ENCODE peak calls at places on chromosome 17, in seven cellular contexts. R, B, O, V, T, L and H are unnamed samples. For H3K4me1, the result is how much of the 10 kb centered on the place peaks cover.

GRCh38 chr17:47955497-47956461 is 1.9 kb downstream of the PRR15L start:
- DNase-seq in R (no peak), O (no peak), V (no peak), T (no peak), B (peak), L (no peak), H (no peak)

GRCh38 chr17:71922439-71922838 is 198.4 kb upstream of the SOX9 start:
- DNase-seq in R (peak), V (no peak), B (no peak), O (no peak), T (no peak), L (peak), H (no peak)

GRCh38 chr17:57534863-57535651 is 210.0 kb downstream of the CCDC182 start:
- DNase-seq in T (no peak), L (peak), V (no peak), R (no peak), B (peak), O (no peak), H (no peak)

GRCh38 chr17:59451706-59452105 is 113.7 kb upstream of the DHX40 start:
- DNase-seq in V (no peak), O (no peak), T (no peak), B (no peak), R (peak), L (peak), H (no peak)

GRCh38 chr17:56994009-56994792 is 16.3 kb downstream of the SCPEP1 start:
- DNase-seq in L (peak), R (peak), O (no peak), T (no peak), V (no peak), B (no peak), H (no peak)

GRCh38 chr17:58313815-58314705 is 14.5 kb downstream of the TSPOAP1 start:
- DNase-seq in O (no peak), L (no peak), R (no peak), T (no peak), B (no peak), V (no peak), H (no peak)

GRCh38 chr17:67386965-67387551 is 10.0 kb downstream of the PITPNC1 start:
- DNase-seq in R (peak), B (peak), T (peak), O (no peak), L (peak), V (no peak), H (no peak)

GRCh38 chr17:34275881-34276280 is 5.9 kb downstream of the CCL7 start:
- DNase-seq in L (peak), T (no peak), R (peak), B (no peak), V (no peak), O (no peak), H (no peak)

GRCh38 chr17:80421381-80422090 is 6.6 kb downstream of the ENDOV start:
- DNase-seq in V (peak), T (no peak), B (no peak), O (no peak), R (no peak), L (no peak), H (no peak)

GRCh38 chr17:48761114-48761513 is 32.6 kb upstream of the HOXB13 start:
- DNase-seq in R (no peak), O (no peak), B (no peak), V (peak), T (no peak), L (no peak), H (no peak)

GRCh38 chr17:61492759-61493526 is 40.7 kb downstream of the TBX4 start:
- DNase-seq in L (peak), O (no peak), R (no peak), B (no peak), V (no peak), T (no peak), H (no peak)

GRCh38 chr17:61179316-61179715 is 220.3 kb upstream of the TBX2 start:
- DNase-seq in T (no peak), V (no peak), B (no peak), O (no peak), R (no peak), L (no peak), H (no peak)

GRCh38 chr17:40557531-40558299 is 7.6 kb downstream of the CCR7 start:
- DNase-seq in B (no peak), T (no peak), O (peak), L (peak), R (no peak), V (no peak), H (no peak)

GRCh38 chr17:4945176-4945943 is 3.0 kb downstream of the PFN1 start:
- DNase-seq in T (peak), V (peak), L (peak), R (peak), B (peak), O (peak), H (no peak)

GRCh38 chr17:58991718-58992331 is 114.9 kb downstream of the TRIM37 start:
- DNase-seq in T (no peak), L (peak), B (peak), V (no peak), R (peak), O (no peak), H (no peak)

GRCh38 chr17:81027591-81028505 is 7.1 kb upstream of the BAIAP2 start:
- DNase-seq in V (peak), L (no peak), B (no peak), T (no peak), R (no peak), O (no peak), H (no peak)

GRCh38 chr17:7348478-7349242 is 3.3 kb upstream of the KCTD11 start:
- DNase-seq in L (peak), V (no peak), R (peak), B (no peak), T (no peak), O (no peak), H (no peak)

GRCh38 chr17:7144203-7144602 is 29.6 kb upstream of the ASGR2 start:
- DNase-seq in R (no peak), V (no peak), T (no peak), O (no peak), B (no peak), L (no peak), H (no peak)

GRCh38 chr17:38724337-38724988 is 5.7 kb upstream of the CISD3 start:
- DNase-seq in L (no peak), T (no peak), R (no peak), V (peak), O (peak), B (peak), H (no peak)

GRCh38 chr17:7883781-7884386 is 4.7 kb upstream of the CHD3 start:
- DNase-seq in V (no peak), T (peak), L (peak), O (no peak), R (peak), B (no peak), H (no peak)

GRCh38 chr17:59004338-59005111 is 102.2 kb downstream of the TRIM37 start:
- DNase-seq in L (peak), O (peak), T (peak), B (peak), R (peak), V (no peak), H (peak)

GRCh38 chr17:44283374-44284023 is 15.6 kb upstream of the SLC4A1 start:
- DNase-seq in B (no peak), L (no peak), V (no peak), R (no peak), O (no peak), T (no peak), H (no peak)

GRCh38 chr17:16881239-16881924 is 90.5 kb downstream of the TNFRSF13B start:
- DNase-seq in O (no peak), T (no peak), R (no peak), L (no peak), B (no peak), V (no peak), H (no peak)

GRCh38 chr17:6218333-6218732 is 148.2 kb downstream of the WSCD1 start:
- DNase-seq in R (no peak), T (no peak), O (no peak), V (no peak), L (no peak), B (no peak), H (no peak)

GRCh38 chr17:61352771-61353170 is 46.9 kb upstream of the TBX2 start:
- DNase-seq in L (no peak), O (no peak), V (no peak), R (no peak), B (no peak), T (no peak), H (no peak)

GRCh38 chr17:55750750-55751641 is at the start of gene PCTP:
- DNase-seq in O (peak), T (peak), R (peak), V (peak), B (peak), L (peak), H (peak)

GRCh38 chr17:72710834-72711233 is 381.7 kb downstream of the SLC39A11 start:
- DNase-seq in L (no peak), T (no peak), V (no peak), O (no peak), R (peak), B (no peak), H (no peak)

GRCh38 chr17:7043195-7043543 is 723 bp downstream of the SLC16A11 start:
- DNase-seq in V (no peak), O (no peak), B (peak), L (no peak), T (no peak), R (no peak), H (no peak)

GRCh38 chr17:17403899-17404576 is 72.8 kb upstream of the MED9 start:
- DNase-seq in B (peak), T (no peak), L (no peak), O (no peak), V (no peak), R (no peak), H (no peak)

GRCh38 chr17:66986659-66987058 is 22.2 kb downstream of the CACNG4 start:
- DNase-seq in L (no peak), V (no peak), O (no peak), B (no peak), R (no peak), T (no peak), H (no peak)

GRCh38 chr17:1043601-1044251 is 46.8 kb downstream of the TIMM22 start:
- DNase-seq in R (peak), V (peak), O (peak), B (no peak), T (no peak), L (peak), H (no peak)

DNA sequence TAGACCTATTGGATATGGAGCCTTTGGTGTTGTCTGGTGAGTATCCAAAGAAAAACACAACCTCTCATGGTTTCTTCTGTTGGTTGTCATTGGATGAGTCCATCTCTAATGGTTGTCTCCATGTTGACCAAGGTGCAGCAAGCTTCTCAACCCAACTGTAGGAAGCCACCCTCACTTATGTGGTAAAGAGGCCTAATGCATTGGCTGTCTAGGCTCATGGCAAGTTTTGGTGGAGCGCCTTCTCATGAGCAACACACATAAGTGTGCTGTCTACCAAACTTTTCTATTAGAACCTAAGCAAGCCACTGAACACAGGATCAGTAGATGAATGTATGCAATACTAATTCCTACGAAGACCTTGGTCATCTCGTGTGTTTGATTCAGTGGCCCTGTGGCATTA is 819 bp downstream of the NLK start:
- DNase-seq in O (no peak), L (no peak), R (no peak), T (no peak), B (no peak), V (no peak), H (no peak)
- H3K27ac ChIP-seq in O (no peak), L (no peak), R (no peak), T (no peak), B (no peak), V (no peak), H (no peak)

GRCh38 chr17:76140661-76141211 is 309 bp downstream of the FOXJ1 start:
- DNase-seq in T (no peak), R (no peak), V (no peak), B (no peak), L (no peak), O (no peak), H (no peak)

GRCh38 chr17:76138234-76138895 is 2.7 kb downstream of the FOXJ1 start:
- DNase-seq in R (no peak), L (no peak), T (peak), B (no peak), O (no peak), V (no peak), H (no peak)

GRCh38 chr17:76139801-76140660 is 1.0 kb downstream of the FOXJ1 start:
- DNase-seq in V (no peak), B (peak), R (no peak), T (no peak), O (no peak), L (no peak), H (no peak)

GRCh38 chr17:76138896-76139248 is 2.2 kb downstream of the FOXJ1 start:
- DNase-seq in L (no peak), V (no peak), B (no peak), O (no peak), R (no peak), T (no peak), H (no peak)

GRCh38 chr17:76139261-76139752 is 1.7 kb downstream of the FOXJ1 start:
- DNase-seq in R (no peak), B (no peak), V (no peak), T (no peak), O (no peak), L (no peak), H (no peak)
- H3K4me3 ChIP-seq in R (no peak), B (no peak), V (no peak), T (no peak), O (no peak), L (no peak), H (peak)

DNA sequence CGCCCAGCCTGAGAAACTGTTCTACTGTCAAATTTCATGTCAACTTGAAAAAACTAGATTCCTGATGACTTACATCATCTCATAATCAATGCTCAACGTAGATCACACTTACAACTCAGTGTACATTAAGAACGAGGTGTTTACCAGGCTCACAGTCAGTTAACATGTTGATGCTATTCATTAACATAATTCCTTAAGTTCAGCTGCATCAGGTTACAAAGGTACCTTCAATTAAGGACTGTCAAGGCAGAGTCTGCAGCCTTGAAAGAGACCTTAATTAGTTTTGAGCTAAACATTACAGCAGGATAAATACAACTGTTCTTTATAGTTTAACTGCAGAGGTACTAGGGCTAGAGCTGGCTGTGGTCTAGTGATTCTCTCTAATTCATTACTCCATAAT is 1.9 kb downstream of the GNA13 start:
- DNase-seq in R (no peak), V (no peak), T (no peak), L (no peak), O (no peak), B (no peak), H (no peak)
- H3K4me1 ChIP-seq in R (under half), V (under half), T (under half), L (under half), O (half or more), B (half or more), H (under half)

GRCh38 chr17:30905742-30906100 is 317 bp downstream of the TEFM start:
- DNase-seq in B (peak), O (no peak), T (peak), L (peak), V (no peak), R (no peak), H (no peak)
- H3K27ac ChIP-seq in B (peak), O (peak), T (peak), L (peak), V (peak), R (peak), H (no peak)

GRCh38 chr17:82527893-82528292 is 8.4 kb downstream of the FOXK2 start:
- DNase-seq in L (no peak), V (no peak), T (no peak), R (no peak), B (no peak), O (no peak), H (no peak)

GRCh38 chr17:82529914-82530300 is 10.4 kb downstream of the FOXK2 start:
- DNase-seq in R (no peak), V (no peak), L (no peak), T (no peak), B (no peak), O (no peak), H (no peak)

GRCh38 chr17:82525712-82526111 is 6.2 kb downstream of the FOXK2 start:
- DNase-seq in L (no peak), R (no peak), T (no peak), O (no peak), B (no peak), V (no peak), H (no peak)

GRCh38 chr17:82531431-82531881 is 11.9 kb downstream of the FOXK2 start:
- DNase-seq in T (no peak), B (no peak), R (peak), O (no peak), L (peak), V (no peak), H (no peak)

GRCh38 chr17:82528484-82529265 is 9.1 kb downstream of the FOXK2 start:
- DNase-seq in B (peak), T (peak), O (peak), R (peak), V (peak), L (peak), H (no peak)
- H3K4me3 ChIP-seq in B (no peak), T (no peak), O (no peak), R (no peak), V (peak), L (no peak), H (no peak)

GRCh38 chr17:49977463-49978389 is 8.7 kb downstream of the DLX4 start:
- DNase-seq in V (no peak), L (no peak), R (no peak), T (no peak), B (no peak), O (no peak), H (no peak)
- H3K4me1 ChIP-seq in V (under half), L (under half), R (under half), T (under half), B (under half), O (under half), H (under half)

GRCh38 chr17:68944435-68945035 is 10.7 kb downstream of the ABCA8 start:
- DNase-seq in R (no peak), T (no peak), L (no peak), V (no peak), B (no peak), O (no peak), H (no peak)
- H3K27ac ChIP-seq in R (no peak), T (no peak), L (peak), V (no peak), B (no peak), O (no peak), H (no peak)

DNA sequence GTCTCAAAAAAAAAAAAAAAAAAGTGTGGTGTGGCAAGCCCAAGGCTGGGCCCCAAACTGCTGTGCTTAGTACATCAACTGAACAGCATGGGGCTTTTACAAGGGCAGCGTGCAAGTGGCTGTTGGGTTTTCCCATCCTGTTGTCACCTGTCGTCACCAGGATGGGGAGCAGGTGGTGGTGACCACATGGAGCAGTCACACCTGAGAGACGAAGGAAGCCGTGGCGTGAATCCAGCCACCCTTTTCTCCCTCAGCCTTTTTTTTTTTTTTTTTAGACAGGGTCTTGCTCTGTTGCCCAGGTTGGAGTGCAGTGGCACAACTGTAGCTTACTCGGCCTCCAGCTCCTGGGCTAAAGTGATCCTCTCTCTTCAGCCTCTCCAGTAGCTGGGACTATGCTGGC is 4.1 kb upstream of the MRPL58 start:
- DNase-seq in B (no peak), L (no peak), V (no peak), O (no peak), T (no peak), R (no peak), H (no peak)
- H3K4me3 ChIP-seq in B (no peak), L (no peak), V (no peak), O (no peak), T (no peak), R (no peak), H (no peak)

GRCh38 chr17:9971991-9972390 is 66.9 kb upstream of the RCVRN start:
- DNase-seq in B (peak), R (peak), L (peak), V (peak), T (no peak), O (peak), H (no peak)

GRCh38 chr17:9977175-9977574 is 72.1 kb upstream of the RCVRN start:
- DNase-seq in V (no peak), R (no peak), O (no peak), L (peak), T (no peak), B (no peak), H (no peak)

GRCh38 chr17:9976283-9977009 is 71.4 kb upstream of the RCVRN start:
- DNase-seq in R (no peak), B (no peak), V (peak), L (no peak), T (no peak), O (no peak), H (no peak)

GRCh38 chr17:9974460-9975381 is 69.7 kb upstream of the RCVRN start:
- DNase-seq in O (no peak), B (no peak), T (no peak), V (peak), L (no peak), R (no peak), H (no peak)

DNA sequence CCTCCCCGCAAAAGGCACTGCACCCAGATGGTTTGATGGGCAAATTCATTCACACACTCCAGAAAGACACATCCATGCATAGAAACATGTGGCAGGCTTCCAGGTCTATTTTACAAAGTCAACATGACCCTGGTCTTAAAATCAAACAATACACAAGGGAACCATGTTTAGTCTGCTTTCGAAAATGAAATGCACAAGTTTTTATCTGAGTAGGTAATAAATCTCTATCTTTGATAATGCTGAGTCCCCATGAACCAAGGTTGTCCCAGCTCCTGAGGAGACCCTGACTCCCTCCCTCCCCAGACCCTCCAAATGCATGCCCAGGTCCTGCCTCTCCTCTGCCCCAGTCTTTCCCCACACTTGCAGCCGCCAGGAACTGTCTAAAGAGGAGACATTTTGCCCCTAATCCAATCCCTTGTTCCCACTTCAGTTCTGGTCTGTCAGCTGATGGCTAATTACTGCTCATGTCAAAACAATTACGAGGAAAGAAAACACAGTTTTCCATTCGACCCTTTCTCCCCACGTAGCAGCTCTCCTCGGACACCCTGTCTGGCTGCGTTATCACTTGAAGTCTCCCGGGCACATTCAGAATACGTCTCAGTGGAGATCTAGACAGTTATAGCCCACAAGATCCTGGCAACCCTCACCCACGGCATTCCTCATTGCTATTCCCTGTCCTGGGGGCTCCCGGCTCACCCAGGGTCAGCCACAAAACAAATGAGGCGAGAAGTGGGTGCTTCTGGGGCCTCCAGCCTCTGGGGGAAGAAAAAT is 68.8 kb upstream of the RCVRN start:
- DNase-seq in B (no peak), R (no peak), T (no peak), L (peak), V (peak), O (no peak), H (no peak)
- H3K4me1 ChIP-seq in B (under half), R (under half), T (under half), L (under half), V (under half), O (under half), H (under half)

GRCh38 chr17:29256735-29257466 is 10.2 kb downstream of the CRYBA1 start:
- DNase-seq in O (no peak), V (no peak), R (peak), B (no peak), T (no peak), L (peak), H (no peak)
- H3K27ac ChIP-seq in O (peak), V (peak), R (no peak), B (peak), T (peak), L (no peak), H (no peak)